ENCODE peak calls at places on chromosomes 7 and 10, in four cellular contexts. One of them, this sample, is unnamed.
A peak's percentile ranks its signal among the peaks of the same experiment; 100 is the strongest.

GRCh38 chr7:132738254-132738653 is 162.0 kb upstream of the PLXNA4 start:
- DNase-seq in astrocyte of the spinal cord: peak; percentile 95
- DNase-seq in cardiac fibroblast: peak; percentile 95
- DNase-seq in heart right ventricle: no peak
- DNase-seq in this sample: peak; percentile 98

GRCh38 chr10:17144757-17145156 is 15.1 kb upstream of the CUBN start:
- DNase-seq in astrocyte of the spinal cord: peak; percentile 24
- DNase-seq in cardiac fibroblast: peak; percentile 28
- DNase-seq in heart right ventricle: no peak
- DNase-seq in this sample: peak; percentile 72

GRCh38 chr10:3251172-3251571 is 78.6 kb upstream of the PITRM1 start:
- DNase-seq in astrocyte of the spinal cord: no peak
- DNase-seq in cardiac fibroblast: no peak
- DNase-seq in heart right ventricle: no peak
- DNase-seq in this sample: no peak

GRCh38 chr10:82737556-82737955 is 862.6 kb downstream of the NRG3 start:
- DNase-seq in astrocyte of the spinal cord: no peak
- DNase-seq in cardiac fibroblast: no peak
- DNase-seq in heart right ventricle: no peak
- DNase-seq in this sample: no peak

GRCh38 chr7:133207687-133208086 is 45.2 kb upstream of the EXOC4 start:
- DNase-seq in astrocyte of the spinal cord: no peak
- DNase-seq in cardiac fibroblast: peak; percentile 24
- DNase-seq in heart right ventricle: no peak
- DNase-seq in this sample: peak; percentile 4

GRCh38 chr10:13257621-13258150 is 23.5 kb upstream of the UCMA start:
- DNase-seq in astrocyte of the spinal cord: no peak
- DNase-seq in cardiac fibroblast: no peak
- DNase-seq in heart right ventricle: no peak
- DNase-seq in this sample: no peak

GRCh38 chr7:43314379-43315158 is 202.1 kb downstream of the HECW1 start:
- DNase-seq in astrocyte of the spinal cord: no peak
- DNase-seq in cardiac fibroblast: no peak
- DNase-seq in heart right ventricle: no peak
- DNase-seq in this sample: no peak

GRCh38 chr10:58622286-58622685 is 109.6 kb downstream of the BICC1 start:
- DNase-seq in astrocyte of the spinal cord: no peak
- DNase-seq in cardiac fibroblast: peak; percentile 57
- DNase-seq in heart right ventricle: no peak
- DNase-seq in this sample: peak; percentile 52

GRCh38 chr10:71970869-71971268 is 6.7 kb downstream of the CHST3 start:
- DNase-seq in astrocyte of the spinal cord: peak; percentile 42
- DNase-seq in cardiac fibroblast: no peak
- DNase-seq in heart right ventricle: no peak
- DNase-seq in this sample: peak; percentile 55

GRCh38 chr10:111116762-111117445 is 40.1 kb downstream of the ADRA2A start:
- DNase-seq in astrocyte of the spinal cord: no peak
- DNase-seq in cardiac fibroblast: no peak
- DNase-seq in heart right ventricle: no peak
- DNase-seq in this sample: no peak

GRCh38 chr7:130353196-130353595 is 8.6 kb downstream of the CPA5 start:
- DNase-seq in astrocyte of the spinal cord: no peak
- DNase-seq in cardiac fibroblast: no peak
- DNase-seq in heart right ventricle: no peak
- DNase-seq in this sample: no peak

GRCh38 chr7:92623544-92623943 is 33.4 kb upstream of the FAM133B start:
- DNase-seq in astrocyte of the spinal cord: no peak
- DNase-seq in cardiac fibroblast: no peak
- DNase-seq in heart right ventricle: no peak
- DNase-seq in this sample: no peak

GRCh38 chr10:50260791-50261281 is 9.5 kb upstream of the ASAH2 start:
- DNase-seq in astrocyte of the spinal cord: no peak
- DNase-seq in cardiac fibroblast: peak; percentile 3
- DNase-seq in heart right ventricle: no peak
- DNase-seq in this sample: no peak

GRCh38 chr10:88095778-88096452 is 232.5 kb downstream of the PTEN start:
- DNase-seq in astrocyte of the spinal cord: no peak
- DNase-seq in cardiac fibroblast: no peak
- DNase-seq in heart right ventricle: no peak
- DNase-seq in this sample: no peak

GRCh38 chr7:958221-959200 is 4.0 kb upstream of the ADAP1 start:
- DNase-seq in astrocyte of the spinal cord: no peak
- DNase-seq in cardiac fibroblast: no peak
- DNase-seq in heart right ventricle: no peak
- DNase-seq in this sample: no peak

GRCh38 chr10:1022413-1022812 is 3.2 kb downstream of the IDI2 start:
- DNase-seq in astrocyte of the spinal cord: no peak
- DNase-seq in cardiac fibroblast: no peak
- DNase-seq in heart right ventricle: no peak
- DNase-seq in this sample: no peak

GRCh38 chr7:4683884-4684565 is 1.9 kb downstream of the FOXK1 start:
- DNase-seq in astrocyte of the spinal cord: peak; percentile 63
- DNase-seq in cardiac fibroblast: peak; percentile 76
- DNase-seq in heart right ventricle: peak; percentile 64
- DNase-seq in this sample: peak; percentile 89

GRCh38 chr10:31358688-31359330 is 39.8 kb downstream of the ZEB1 start:
- DNase-seq in astrocyte of the spinal cord: no peak
- DNase-seq in cardiac fibroblast: peak; percentile 50
- DNase-seq in heart right ventricle: no peak
- DNase-seq in this sample: peak; percentile 53

GRCh38 chr10:110706690-110707098 is 62.6 kb downstream of the RBM20 start:
- DNase-seq in astrocyte of the spinal cord: peak; percentile 93
- DNase-seq in cardiac fibroblast: peak; percentile 80
- DNase-seq in heart right ventricle: no peak
- DNase-seq in this sample: peak; percentile 49

GRCh38 chr7:73642834-73643233 is 18.5 kb upstream of the MLXIPL start:
- DNase-seq in astrocyte of the spinal cord: peak; percentile 12
- DNase-seq in cardiac fibroblast: no peak
- DNase-seq in heart right ventricle: no peak
- DNase-seq in this sample: no peak

GRCh38 chr7:101172854-101173751 is 7.0 kb downstream of the NAT16 start:
- DNase-seq in astrocyte of the spinal cord: peak; percentile 68
- DNase-seq in cardiac fibroblast: peak; percentile 78
- DNase-seq in heart right ventricle: peak; percentile 74
- DNase-seq in this sample: peak; percentile 96

GRCh38 chr7:101172005-101172853 is 6.9 kb upstream of the VGF start:
- DNase-seq in astrocyte of the spinal cord: no peak
- DNase-seq in cardiac fibroblast: no peak
- DNase-seq in heart right ventricle: no peak
- DNase-seq in this sample: peak; percentile 26

GRCh38 chr7:101170617-101171441 is 5.5 kb upstream of the VGF start:
- DNase-seq in astrocyte of the spinal cord: no peak
- DNase-seq in cardiac fibroblast: no peak
- DNase-seq in heart right ventricle: no peak
- DNase-seq in this sample: no peak

GRCh38 chr7:101169838-101170531 is 4.6 kb upstream of the VGF start:
- DNase-seq in astrocyte of the spinal cord: peak; percentile 48
- DNase-seq in cardiac fibroblast: peak; percentile 65
- DNase-seq in heart right ventricle: peak; percentile 75
- DNase-seq in this sample: peak; percentile 44

GRCh38 chr7:101171442-101171837 is 6.1 kb upstream of the VGF start:
- DNase-seq in astrocyte of the spinal cord: no peak
- DNase-seq in cardiac fibroblast: no peak
- DNase-seq in heart right ventricle: no peak
- DNase-seq in this sample: peak; percentile 56
- H3K4me3 ChIP-seq in astrocyte of the spinal cord: no peak overlapping the region
- H3K4me3 ChIP-seq in cardiac fibroblast: no peak overlapping the region
- H3K4me3 ChIP-seq in heart right ventricle: no peak overlapping the region
- H3K4me3 ChIP-seq in this sample: no peak overlapping the region

DNA sequence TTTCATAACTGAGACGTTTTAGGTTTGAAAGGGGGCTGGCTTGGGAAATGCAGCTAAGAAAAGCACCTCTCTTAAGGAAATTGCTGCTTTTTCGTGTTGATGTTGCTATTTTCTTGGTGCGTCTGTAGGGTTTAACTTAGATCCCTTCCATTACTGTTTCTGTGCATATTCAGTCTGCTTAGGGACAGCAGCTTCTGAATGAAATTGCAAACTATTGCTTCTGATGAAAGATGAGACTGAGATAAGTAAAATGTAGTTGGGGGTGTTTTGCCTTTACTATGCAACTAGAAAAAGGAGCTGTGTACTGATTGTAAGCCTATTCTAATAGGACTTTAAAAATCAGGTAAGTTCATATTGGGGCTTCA is 769 bp downstream of the HDAC9 start:
- DNase-seq in astrocyte of the spinal cord: peak; percentile 18
- DNase-seq in cardiac fibroblast: no peak
- DNase-seq in heart right ventricle: no peak
- DNase-seq in this sample: no peak
- H3K4me3 ChIP-seq in astrocyte of the spinal cord: peak overlapping the region; percentile 29
- H3K4me3 ChIP-seq in cardiac fibroblast: peak overlapping the region; percentile 35
- H3K4me3 ChIP-seq in heart right ventricle: peak overlapping the region; percentile 63
- H3K4me3 ChIP-seq in this sample: peak overlapping the region; percentile 41

GRCh38 chr7:20894806-20895205 is 108.1 kb upstream of the SP8 start:
- DNase-seq in astrocyte of the spinal cord: no peak
- DNase-seq in cardiac fibroblast: no peak
- DNase-seq in heart right ventricle: no peak
- DNase-seq in this sample: no peak

GRCh38 chr7:20892776-20893175 is 106.1 kb upstream of the SP8 start:
- DNase-seq in astrocyte of the spinal cord: no peak
- DNase-seq in cardiac fibroblast: no peak
- DNase-seq in heart right ventricle: no peak
- DNase-seq in this sample: no peak

GRCh38 chr7:20895563-20895962 is 108.9 kb upstream of the SP8 start:
- DNase-seq in astrocyte of the spinal cord: no peak
- DNase-seq in cardiac fibroblast: no peak
- DNase-seq in heart right ventricle: no peak
- DNase-seq in this sample: no peak

DNA sequence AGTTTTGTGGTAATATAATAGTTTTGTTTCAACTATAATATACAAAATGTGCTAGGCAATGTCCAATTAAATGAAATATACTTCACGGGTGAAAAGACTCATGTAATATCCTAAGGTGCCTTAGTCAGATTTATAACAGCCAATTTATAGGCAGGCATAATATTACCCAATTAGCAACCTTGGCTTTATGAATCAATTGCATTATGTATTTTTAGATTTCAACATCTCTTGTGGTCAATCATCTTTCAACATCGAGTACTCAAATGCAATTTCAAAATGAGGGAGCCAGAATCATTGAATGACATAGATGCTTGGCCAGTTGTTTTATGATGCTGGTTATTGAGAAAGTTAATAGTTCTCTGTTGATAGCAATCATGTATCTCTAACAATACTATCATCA is 110.3 kb upstream of the SP8 start:
- DNase-seq in astrocyte of the spinal cord: no peak
- DNase-seq in cardiac fibroblast: no peak
- DNase-seq in heart right ventricle: no peak
- DNase-seq in this sample: no peak
- H3K4me3 ChIP-seq in astrocyte of the spinal cord: no peak overlapping the region
- H3K4me3 ChIP-seq in cardiac fibroblast: no peak overlapping the region
- H3K4me3 ChIP-seq in heart right ventricle: no peak overlapping the region
- H3K4me3 ChIP-seq in this sample: no peak overlapping the region

DNA sequence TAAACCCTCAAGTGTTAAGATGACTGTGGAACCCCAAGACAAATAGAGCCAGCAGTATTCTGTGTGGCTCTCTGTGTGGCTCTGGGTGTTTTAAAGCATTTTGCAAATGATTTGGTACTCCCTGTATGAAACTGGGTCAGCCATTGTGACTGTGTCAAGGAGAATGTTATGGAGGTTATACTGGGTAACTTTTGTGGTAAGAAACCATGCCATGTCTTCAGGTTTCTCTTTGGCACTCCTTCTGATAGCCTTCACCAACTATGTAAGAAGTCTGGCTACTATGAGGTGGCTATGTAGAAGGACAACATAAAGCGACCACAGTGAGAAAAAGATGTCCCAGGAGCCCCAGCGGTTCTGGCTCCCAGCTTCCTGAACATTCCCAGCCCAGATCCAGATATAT is 226.6 kb upstream of the RHOBTB1 start:
- DNase-seq in astrocyte of the spinal cord: no peak
- DNase-seq in cardiac fibroblast: no peak
- DNase-seq in heart right ventricle: no peak
- DNase-seq in this sample: no peak
- H3K4me3 ChIP-seq in astrocyte of the spinal cord: no peak overlapping the region
- H3K4me3 ChIP-seq in cardiac fibroblast: no peak overlapping the region
- H3K4me3 ChIP-seq in heart right ventricle: no peak overlapping the region
- H3K4me3 ChIP-seq in this sample: no peak overlapping the region

DNA sequence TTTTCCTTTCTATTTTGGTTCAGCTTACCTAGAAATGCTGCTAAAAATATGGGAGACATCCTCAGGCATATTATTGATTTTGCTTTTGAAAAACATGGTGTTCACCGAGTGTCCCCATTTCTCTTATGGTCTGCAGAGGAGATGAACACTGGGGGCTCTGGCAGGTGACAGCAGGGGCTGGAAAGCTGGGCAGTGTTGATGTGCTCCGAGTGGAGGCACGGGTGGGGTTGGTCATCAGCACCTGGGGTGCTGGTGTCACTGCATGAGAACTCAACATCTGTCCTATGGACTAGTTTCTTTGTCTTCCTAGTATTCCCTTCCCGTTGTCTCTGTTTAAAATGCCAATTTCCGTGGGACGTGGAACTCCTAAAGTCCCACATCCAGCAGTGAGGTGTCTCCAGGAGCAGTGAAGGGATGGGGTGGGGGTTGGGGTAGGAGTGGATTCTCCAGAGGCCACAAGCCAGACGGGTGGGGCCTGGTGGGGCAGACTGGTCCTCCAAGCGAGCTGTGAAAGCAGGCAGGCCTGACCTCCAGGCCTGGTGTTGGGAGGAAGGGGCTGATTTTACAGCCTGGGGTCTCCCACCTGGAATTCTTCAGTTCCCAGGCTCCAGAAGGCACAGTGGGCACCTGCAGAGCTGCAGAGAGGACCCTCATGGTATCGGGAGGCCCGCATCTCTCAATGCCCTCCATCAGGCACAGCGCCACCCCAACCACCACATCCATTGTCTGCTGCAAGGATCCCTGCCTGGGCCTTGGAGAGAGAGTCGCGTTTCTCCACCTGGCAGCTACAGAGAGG is 24.4 kb downstream of the ZNF775 start:
- DNase-seq in astrocyte of the spinal cord: no peak
- DNase-seq in cardiac fibroblast: no peak
- DNase-seq in heart right ventricle: no peak
- DNase-seq in this sample: no peak
- H3K4me3 ChIP-seq in astrocyte of the spinal cord: no peak overlapping the region
- H3K4me3 ChIP-seq in cardiac fibroblast: no peak overlapping the region
- H3K4me3 ChIP-seq in heart right ventricle: no peak overlapping the region
- H3K4me3 ChIP-seq in this sample: no peak overlapping the region